ENCODE peak calls at places on chromosomes 6 and 20, in ten cellular contexts. H is CD8-positive, alpha-beta T cell; S is stomach; Z is A549; F is CD4-positive, CD25-positive, alpha-beta regulatory T cell; Y is IMR-90; D is ovary; N is testis; B is GM23248; G is heart left ventricle. M is an unnamed sample.

GRCh38 chr6:54992789-54993188 is 146.2 kb downstream of the FAM83B start:
- DNase-seq in H (no peak), S (no peak), Z (peak; percentile 4), F (no peak), Y (peak; percentile 4), D (no peak), N (peak; percentile 52), B (peak; percentile 14), G (no peak), M (peak; percentile 11)

GRCh38 chr6:62059898-62060297 is 226.1 kb downstream of the KHDRBS2 start:
- DNase-seq in H (no peak), S (no peak), Z (no peak), F (no peak), Y (no peak), D (no peak), N (no peak), B (no peak), G (no peak), M (no peak)

GRCh38 chr6:129500958-129501381 is 209.0 kb downstream of the ARHGAP18 start:
- DNase-seq in H (no peak), S (no peak), Z (peak; percentile 33), F (peak; percentile 23), Y (peak; percentile 7), D (no peak), N (no peak), B (peak; percentile 29), G (no peak), M (no peak)

GRCh38 chr20:63973160-63973479 is 3.4 kb upstream of the ZNF512B start:
- DNase-seq in H (no peak), S (no peak), Z (no peak), F (no peak), Y (no peak), D (no peak), N (no peak), B (no peak), G (no peak), M (no peak)

GRCh38 chr6:81241717-81242116 is 510.8 kb downstream of the TENT5A start:
- DNase-seq in H (no peak), S (no peak), Z (peak; percentile 4), F (no peak), Y (peak; percentile 49), D (no peak), N (no peak), B (peak; percentile 65), G (no peak), M (no peak)

GRCh38 chr20:48359692-48360337 is 468.0 kb downstream of the PREX1 start:
- DNase-seq in H (no peak), S (no peak), Z (no peak), F (no peak), Y (no peak), D (no peak), N (no peak), B (no peak), G (no peak), M (no peak)

GRCh38 chr6:71367763-71368162 is 79.2 kb downstream of the OGFRL1 start:
- DNase-seq in H (no peak), S (no peak), Z (no peak), F (no peak), Y (peak; percentile 17), D (no peak), N (no peak), B (no peak), G (no peak), M (no peak)

GRCh38 chr6:112205521-112206458 is 48.6 kb downstream of the LAMA4 start:
- DNase-seq in H (no peak), S (no peak), Z (no peak), F (no peak), Y (peak; percentile 45), D (no peak), N (no peak), B (peak; percentile 57), G (no peak), M (peak; percentile 27)

GRCh38 chr6:45448417-45449389 is 71.0 kb upstream of the SUPT3H start:
- DNase-seq in H (no peak), S (no peak), Z (no peak), F (peak; percentile 43), Y (peak; percentile 38), D (no peak), N (no peak), B (peak; percentile 62), G (no peak), M (no peak)
- H3K4me1 ChIP-seq in H (peaks cover 20% of the 10 kb centered on the region), S (peaks cover 20% of the 10 kb centered on the region), Z (peaks cover 32% of the 10 kb centered on the region), F (peaks cover 28% of the 10 kb centered on the region), Y (peaks cover 26% of the 10 kb centered on the region), D (peaks cover 4% of the 10 kb centered on the region), N (no peaks in the 10 kb centered on the region), B (peaks cover 49% of the 10 kb centered on the region), G (peaks cover 17% of the 10 kb centered on the region), M (peaks cover 3% of the 10 kb centered on the region)

DNA sequence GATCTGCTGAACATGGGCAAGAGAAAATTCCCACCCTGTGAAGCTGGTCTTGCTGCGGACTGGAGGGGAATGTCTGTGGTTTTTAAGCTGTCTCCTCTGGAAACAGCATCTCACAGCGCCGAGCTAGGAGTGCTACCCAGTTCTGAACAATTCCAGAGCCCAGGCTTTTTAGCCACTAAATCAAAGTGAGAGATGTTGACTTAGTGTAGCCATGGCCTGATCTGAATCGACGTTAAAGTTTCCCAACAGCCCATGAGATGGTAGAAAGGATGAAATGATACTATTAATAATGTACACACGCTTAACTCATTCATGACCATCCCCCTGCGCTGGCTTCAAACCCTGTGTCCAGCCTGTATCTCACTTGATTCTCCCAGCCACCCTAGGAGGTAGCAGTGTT is 63.6 kb downstream of the KCNB1 start:
- DNase-seq in H (no peak), S (no peak), Z (no peak), F (no peak), Y (no peak), D (no peak), N (no peak), B (no peak), G (no peak), M (no peak)
- H3K27ac ChIP-seq in H (no peak overlapping the region), S (peak overlapping the region; percentile 57), Z (no peak overlapping the region), F (no peak overlapping the region), Y (no peak overlapping the region), D (no peak overlapping the region), N (peak overlapping the region; percentile 76), B (no peak overlapping the region), G (peak overlapping the region; percentile 87), M (no peak overlapping the region)

DNA sequence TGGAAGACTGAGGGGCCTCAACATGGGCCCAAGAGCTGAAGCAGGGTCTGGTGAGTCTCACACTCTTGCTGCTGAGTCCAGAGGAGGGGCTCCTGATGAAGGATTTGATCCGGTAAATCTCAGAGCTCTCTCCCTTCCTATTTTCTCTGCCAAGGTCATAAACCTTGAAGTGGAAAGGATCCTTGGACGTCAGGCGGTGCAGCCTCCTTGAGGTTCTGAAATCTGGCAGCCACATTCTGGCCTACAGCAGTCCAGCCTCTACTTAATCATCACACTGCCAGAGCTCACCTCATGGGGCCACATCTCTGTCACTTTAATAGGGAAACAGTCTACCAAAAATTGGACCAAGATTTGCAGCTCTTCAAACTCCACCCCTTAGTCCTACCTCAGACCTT is 24.0 kb downstream of the ACSS1 start:
- DNase-seq in H (no peak), S (no peak), Z (no peak), F (no peak), Y (no peak), D (peak; percentile 17), N (no peak), B (no peak), G (peak; percentile 18), M (no peak)
- H3K4me1 ChIP-seq in H (peaks cover 35% of the 10 kb centered on the region), S (peaks cover 66% of the 10 kb centered on the region), Z (no peaks in the 10 kb centered on the region), F (peaks cover 40% of the 10 kb centered on the region), Y (peaks cover under 1% of the 10 kb centered on the region), D (peaks cover 31% of the 10 kb centered on the region), N (peaks cover 82% of the 10 kb centered on the region), B (peaks cover under 1% of the 10 kb centered on the region), G (peaks cover 77% of the 10 kb centered on the region), M (no peaks in the 10 kb centered on the region)

GRCh38 chr6:45522486-45522885 is 144.8 kb upstream of the SUPT3H start:
- DNase-seq in H (no peak), S (no peak), Z (no peak), F (no peak), Y (no peak), D (no peak), N (no peak), B (no peak), G (no peak), M (no peak)
- H3K27ac ChIP-seq in H (no peak overlapping the region), S (no peak overlapping the region), Z (no peak overlapping the region), F (no peak overlapping the region), Y (no peak overlapping the region), D (no peak overlapping the region), N (no peak overlapping the region), B (no peak overlapping the region), G (no peak overlapping the region), M (no peak overlapping the region)

GRCh38 chr6:15876406-15876805 is 213.6 kb upstream of the DTNBP1 start:
- DNase-seq in H (no peak), S (no peak), Z (peak; percentile 1), F (no peak), Y (no peak), D (no peak), N (no peak), B (peak; percentile 84), G (no peak), M (no peak)
- H3K4me1 ChIP-seq in H (peaks cover 7% of the 10 kb centered on the region), S (no peaks in the 10 kb centered on the region), Z (no peaks in the 10 kb centered on the region), F (no peaks in the 10 kb centered on the region), Y (peaks cover 2% of the 10 kb centered on the region), D (peaks cover 4% of the 10 kb centered on the region), N (peaks cover 4% of the 10 kb centered on the region), B (peaks cover 41% of the 10 kb centered on the region), G (peaks cover 23% of the 10 kb centered on the region), M (no peaks in the 10 kb centered on the region)

GRCh38 chr6:69044534-69044933 is 409.5 kb downstream of the ADGRB3 start:
- DNase-seq in H (no peak), S (no peak), Z (no peak), F (no peak), Y (peak; percentile 1), D (no peak), N (no peak), B (no peak), G (no peak), M (no peak)
- H3K27ac ChIP-seq in H (no peak overlapping the region), S (no peak overlapping the region), Z (no peak overlapping the region), F (no peak overlapping the region), Y (no peak overlapping the region), D (no peak overlapping the region), N (no peak overlapping the region), B (no peak overlapping the region), G (no peak overlapping the region), M (no peak overlapping the region)

GRCh38 chr20:32479697-32480140 is 105.4 kb downstream of the NOL4L start:
- DNase-seq in H (no peak), S (no peak), Z (no peak), F (no peak), Y (no peak), D (no peak), N (no peak), B (no peak), G (peak; percentile 10), M (no peak)
- H3K4me1 ChIP-seq in H (peaks cover 68% of the 10 kb centered on the region), S (peaks cover 85% of the 10 kb centered on the region), Z (peaks cover 42% of the 10 kb centered on the region), F (peaks cover 36% of the 10 kb centered on the region), Y (peaks cover 27% of the 10 kb centered on the region), D (peaks cover 15% of the 10 kb centered on the region), N (peaks cover 54% of the 10 kb centered on the region), B (peaks cover 14% of the 10 kb centered on the region), G (peaks cover 45% of the 10 kb centered on the region), M (peaks cover 22% of the 10 kb centered on the region)

GRCh38 chr20:3794701-3795420 is 1.2 kb upstream of the CDC25B start:
- DNase-seq in H (no peak), S (no peak), Z (no peak), F (no peak), Y (no peak), D (no peak), N (no peak), B (no peak), G (no peak), M (no peak)
- H3K27ac ChIP-seq in H (peak overlapping the region; percentile 95), S (peak overlapping the region; percentile 99), Z (peak overlapping the region; percentile 99), F (peak overlapping the region; percentile 95), Y (peak overlapping the region; percentile 95), D (peak overlapping the region; percentile 92), N (peak overlapping the region; percentile 94), B (peak overlapping the region; percentile 98), G (peak overlapping the region; percentile 96), M (no peak overlapping the region)